ENCODE peak calls at places on chromosomes 2 and 18, in four cellular contexts. L is psoas muscle, O is BJ, P is AG04450. A is an unnamed sample.
A peak's percentile ranks its signal among the peaks of the same experiment; 100 is the strongest.

GRCh38 chr2:133171396-133172004 is 396.8 kb downstream of the NCKAP5 start:
- DNase-seq in L (no peak), O (peak; percentile 9), P (peak; percentile 43), A (peak; percentile 25)

GRCh38 chr18:42242758-42243157 is 287.7 kb downstream of the PIK3C3 start:
- DNase-seq in L (no peak), O (no peak), P (no peak), A (no peak)

GRCh38 chr18:24470022-24470618 is 9.7 kb downstream of the HRH4 start:
- DNase-seq in L (no peak), O (no peak), P (no peak), A (no peak)

GRCh38 chr2:46020416-46020815 is 276.8 kb upstream of the EPAS1 start:
- DNase-seq in L (no peak), O (no peak), P (no peak), A (no peak)

GRCh38 chr2:166230024-166230723 is 102.4 kb upstream of the SCN1A start:
- DNase-seq in L (no peak), O (no peak), P (no peak), A (no peak)

GRCh38 chr2:121501554-121501953 is 29.1 kb upstream of the RNU4ATAC start:
- DNase-seq in L (no peak), O (no peak), P (no peak), A (no peak)

GRCh38 chr2:121821476-121822158 is 66.2 kb downstream of the TSN start:
- DNase-seq in L (no peak), O (no peak), P (no peak), A (no peak)

GRCh38 chr2:102258025-102258385 is 53.4 kb upstream of the IL1RL1 start:
- DNase-seq in L (no peak), O (no peak), P (no peak), A (no peak)

GRCh38 chr2:72004976-72005375 is 142.7 kb downstream of the CYP26B1 start:
- DNase-seq in L (no peak), O (no peak), P (no peak), A (no peak)

GRCh38 chr18:9803698-9804516 is 81.9 kb upstream of the TXNDC2 start:
- DNase-seq in L (peak; percentile 60), O (no peak), P (no peak), A (no peak)

GRCh38 chr18:9806905-9807304 is 78.9 kb upstream of the TXNDC2 start:
- DNase-seq in L (no peak), O (no peak), P (no peak), A (no peak)

GRCh38 chr18:9802175-9802747 is 83.5 kb upstream of the TXNDC2 start:
- DNase-seq in L (no peak), O (no peak), P (no peak), A (no peak)

GRCh38 chr18:9802774-9803697 is 82.7 kb upstream of the TXNDC2 start:
- DNase-seq in L (no peak), O (no peak), P (no peak), A (no peak)

DNA sequence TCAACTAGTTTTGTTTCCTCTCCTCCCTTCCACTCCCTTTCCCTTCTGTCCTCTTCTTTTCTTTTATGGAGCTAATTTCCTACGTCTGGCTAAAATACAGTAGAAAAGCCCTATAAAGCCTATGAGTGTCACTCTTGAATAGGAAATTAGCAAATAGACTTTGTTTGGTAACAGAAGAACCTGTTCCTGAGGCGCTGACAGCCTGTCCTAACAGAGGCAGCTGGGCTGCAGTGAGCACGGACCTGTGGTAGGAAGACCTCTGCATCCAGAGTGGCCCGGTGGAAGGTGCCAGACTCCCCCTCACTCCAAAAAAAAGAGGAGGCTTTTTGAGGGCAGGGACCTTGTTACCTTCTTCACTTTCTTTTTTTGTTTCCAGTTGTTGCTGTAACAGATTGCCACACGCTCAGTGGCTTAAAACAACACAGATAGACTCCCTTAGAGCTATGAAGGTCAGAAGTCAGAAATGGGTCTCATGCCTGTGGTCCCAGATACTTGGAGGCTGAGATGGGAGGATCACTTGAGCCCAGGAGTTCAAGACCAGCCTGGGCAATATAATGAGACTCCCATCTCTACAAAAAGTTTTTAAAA is 81.2 kb upstream of the TXNDC2 start:
- DNase-seq in L (peak; percentile 67), O (no peak), P (no peak), A (no peak)
- TF ChIP-seq CTCF in L (no peak), O (no peak), P (no peak), A (no peak)

GRCh38 chr18:65749881-65750280 is 931 bp upstream of the CDH7 start:
- DNase-seq in L (no peak), O (no peak), P (no peak), A (no peak)

GRCh38 chr18:65751145-65752085 is 603 bp downstream of the CDH7 start:
- DNase-seq in L (peak; percentile 39), O (no peak), P (no peak), A (no peak)

GRCh38 chr18:65748321-65748720 is 2.5 kb upstream of the CDH7 start:
- DNase-seq in L (no peak), O (no peak), P (no peak), A (no peak)

GRCh38 chr18:65752625-65753325 is 2.0 kb downstream of the CDH7 start:
- DNase-seq in L (no peak), O (no peak), P (no peak), A (no peak)

DNA sequence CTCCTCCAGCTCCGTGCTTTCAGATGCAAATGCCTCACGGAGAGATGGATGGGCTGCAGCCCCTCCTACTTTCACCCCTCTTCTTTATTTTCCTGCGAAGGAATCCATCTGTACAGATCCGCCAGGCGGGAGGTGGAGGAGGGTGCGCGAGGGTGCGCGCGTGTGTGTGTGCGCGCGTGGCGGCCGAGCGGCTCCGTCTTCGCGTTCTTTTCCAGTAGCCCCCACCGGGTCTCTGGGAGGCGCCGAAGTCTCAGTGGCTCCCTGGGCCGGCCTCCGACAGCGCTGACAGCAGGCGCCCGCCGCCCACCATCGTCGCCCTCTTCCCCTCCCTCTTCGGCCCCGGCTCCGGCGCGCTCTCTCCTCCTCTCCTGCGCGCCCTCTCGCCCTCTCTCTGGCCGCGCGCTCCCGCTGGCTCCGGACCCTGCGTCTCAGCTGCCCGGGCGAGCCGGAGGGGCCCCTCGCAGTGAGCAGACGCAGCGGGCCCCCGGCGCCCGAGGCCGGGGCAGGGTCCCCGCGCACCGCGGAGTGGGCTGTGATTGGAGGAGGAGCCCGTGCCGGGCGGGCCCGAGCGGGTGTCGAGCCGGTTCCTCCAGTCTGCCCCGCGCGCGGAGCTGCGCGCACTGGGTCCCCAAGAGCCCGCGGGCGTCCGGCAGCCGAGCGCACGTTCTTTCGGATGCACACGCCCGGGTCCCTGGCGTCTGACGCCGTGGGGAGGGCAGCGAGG is at the start of gene CDH7:
- DNase-seq in L (peak; percentile 49), O (no peak), P (no peak), A (no peak)
- H3K4me3 ChIP-seq in L (peak within 1 kb of the TSS; percentile 47), O (no peak within 1 kb of the TSS), P (no peak within 1 kb of the TSS), A (peak within 1 kb of the TSS; percentile 74)

DNA sequence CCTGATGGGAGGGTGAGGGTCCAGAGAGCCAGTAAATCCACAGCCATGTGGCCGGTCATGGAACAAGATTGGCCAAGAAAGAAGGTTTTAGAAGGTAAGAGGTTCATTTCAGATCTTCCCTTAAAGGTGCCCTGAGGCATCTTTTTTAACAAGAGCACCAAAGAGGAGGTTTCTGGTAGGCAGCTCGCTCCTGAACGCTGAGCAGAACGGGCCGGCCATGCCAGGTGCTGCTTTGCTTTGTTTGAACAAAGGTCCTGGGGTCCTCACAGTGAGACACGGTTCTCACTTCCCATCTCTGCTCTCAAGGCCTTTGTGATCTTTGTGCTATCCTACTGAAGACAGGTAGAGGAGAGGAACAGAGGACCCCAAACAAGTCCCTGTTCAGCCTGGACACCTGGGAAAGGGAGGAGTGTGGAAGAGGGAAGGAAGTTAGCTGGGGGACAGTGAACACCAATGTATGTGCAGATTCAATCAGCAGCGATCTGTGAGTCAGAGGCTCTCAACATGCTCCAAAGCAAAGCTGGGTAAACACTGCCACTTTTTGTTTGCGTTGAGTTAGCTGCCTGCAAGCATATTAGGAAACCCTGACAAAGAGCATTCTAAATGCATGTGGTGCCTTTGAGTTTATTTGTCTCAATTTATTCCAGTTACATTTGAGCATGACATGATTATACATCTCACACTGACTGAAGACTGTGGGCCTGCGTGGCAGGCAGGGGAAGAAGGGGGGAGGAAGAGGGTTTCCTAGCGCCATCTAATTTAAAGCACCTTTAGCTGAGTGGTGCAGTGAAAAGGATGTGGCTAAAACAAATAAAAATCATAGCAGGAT is 102.4 kb downstream of the ASB1 start:
- DNase-seq in L (no peak), O (peak; percentile 51), P (peak; percentile 44), A (no peak)
- TF ChIP-seq CTCF in L (no peak), O (peak; percentile 26), P (no peak), A (no peak)

GRCh38 chr18:55320399-55321255 is 267.4 kb downstream of the TCF4 start:
- DNase-seq in L (no peak), O (no peak), P (no peak), A (no peak)

GRCh38 chr18:55319517-55319905 is 268.5 kb downstream of the TCF4 start:
- DNase-seq in L (no peak), O (peak; percentile 53), P (no peak), A (no peak)

GRCh38 chr18:55317322-55317721 is 270.7 kb downstream of the TCF4 start:
- DNase-seq in L (no peak), O (no peak), P (no peak), A (no peak)

GRCh38 chr18:55317832-55318231 is 270.2 kb downstream of the TCF4 start:
- DNase-seq in L (no peak), O (no peak), P (no peak), A (no peak)

GRCh38 chr18:55318864-55319516 is 269.0 kb downstream of the TCF4 start:
- DNase-seq in L (no peak), O (no peak), P (peak; percentile 37), A (no peak)
- H3K4me3 ChIP-seq in L (peak overlapping the region; percentile 77), O (peak overlapping the region; percentile 61), P (peak overlapping the region; percentile 23), A (no peak overlapping the region)

DNA sequence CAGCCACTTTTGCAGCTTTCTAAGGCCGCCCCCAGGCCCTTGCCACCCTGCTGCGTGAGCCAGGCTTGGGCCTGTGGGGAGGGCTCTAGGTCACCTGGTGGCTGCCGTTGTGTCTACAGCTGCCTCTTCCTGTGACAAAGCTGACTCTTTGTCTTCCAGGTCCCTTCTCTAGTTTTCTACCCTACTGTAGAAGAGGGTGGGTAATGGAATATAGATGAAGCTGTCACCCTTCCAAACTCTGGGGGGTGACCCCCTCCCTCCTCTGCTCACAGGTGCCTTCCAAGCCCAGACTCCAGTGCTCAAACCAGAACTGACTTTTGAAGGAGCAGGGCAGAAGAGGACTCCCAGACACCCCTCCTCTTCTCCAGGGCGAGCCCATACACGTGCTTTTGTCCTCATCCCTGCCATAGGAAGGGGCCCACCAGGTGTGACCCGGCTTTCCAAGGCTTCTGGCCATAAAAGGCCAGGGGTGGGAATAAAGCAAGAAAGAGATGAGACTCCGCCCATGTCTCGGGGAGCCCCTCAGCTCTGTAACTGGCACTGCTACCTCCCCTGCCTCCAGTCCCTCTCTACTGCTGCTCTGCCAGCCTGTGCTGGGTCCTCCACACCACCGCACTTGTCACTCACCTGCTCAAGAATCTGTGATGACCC is 17.9 kb upstream of the SDC1 start:
- DNase-seq in L (peak; percentile 39), O (no peak), P (no peak), A (no peak)
- TF ChIP-seq CTCF in L (no peak), O (no peak), P (no peak), A (no peak)

GRCh38 chr2:55113976-55114564 is 63.8 kb upstream of the RTN4 start:
- DNase-seq in L (no peak), O (no peak), P (no peak), A (no peak)
- H3K4me3 ChIP-seq in L (no peak overlapping the region), O (no peak overlapping the region), P (no peak overlapping the region), A (no peak overlapping the region)

A was measured in retinal pigment epithelial cell.